ENCODE peak calls at places on chromosomes 4 and X, in ten cellular contexts. L, N, U, Y, F, X, O, T, D and J are unnamed samples.

GRCh38 chr4:162010362-162010761 is 153.4 kb downstream of the FSTL5 start:
- DNase-seq in T (no peak), F (no peak), O (no peak), U (no peak), Y (no peak), X (no peak), N (no peak), D (no peak), L (no peak), J (no peak)

GRCh38 chr4:55116450-55116849 is 8.9 kb downstream of the KDR start:
- DNase-seq in N (no peak), O (no peak), F (no peak), D (no peak), Y (no peak), X (no peak), U (no peak), L (no peak), T (no peak), J (no peak)

GRCh38 chr4:145829629-145830395 is 108.8 kb downstream of the ZNF827 start:
- DNase-seq in U (no peak), X (no peak), O (peak), T (no peak), L (no peak), N (no peak), Y (no peak), F (no peak), D (no peak), J (no peak)

GRCh38 chr4:83589283-83589682 is 53.4 kb downstream of the GPAT3 start:
- DNase-seq in N (no peak), Y (no peak), O (no peak), D (no peak), X (no peak), F (no peak), T (no peak), L (no peak), U (no peak), J (no peak)

GRCh38 chrX:35098419-35098818 is 155.8 kb downstream of the FAM47B start:
- DNase-seq in U (no peak), O (no peak), T (no peak), D (no peak), F (no peak), L (no peak), N (no peak), X (no peak), Y (no peak), J (no peak)

GRCh38 chr4:53987761-53988171 is 76.6 kb downstream of the CHIC2 start:
- DNase-seq in L (no peak), O (no peak), Y (no peak), D (no peak), N (no peak), T (peak), U (no peak), X (no peak), F (no peak), J (no peak)

GRCh38 chr4:147678796-147679549 is 5.0 kb downstream of the PRMT9 start:
- DNase-seq in F (no peak), Y (no peak), N (no peak), T (no peak), L (no peak), D (no peak), U (no peak), X (no peak), O (no peak), J (no peak)

GRCh38 chrX:7127058-7127457 is 20.5 kb upstream of the STS start:
- DNase-seq in T (no peak), X (no peak), F (no peak), O (no peak), D (no peak), L (no peak), Y (no peak), N (no peak), U (no peak), J (no peak)

GRCh38 chrX:9062621-9063020 is 28.7 kb upstream of the FAM9B start:
- DNase-seq in F (no peak), N (no peak), D (no peak), Y (peak), T (no peak), X (no peak), O (no peak), U (no peak), L (no peak), J (no peak)

GRCh38 chr4:1058997-1059665 is 47.7 kb downstream of the FGFRL1 start:
- DNase-seq in U (no peak), D (no peak), O (no peak), X (no peak), F (no peak), T (no peak), N (no peak), L (no peak), Y (no peak), J (no peak)

GRCh38 chrX:13658602-13659001 is 5.7 kb downstream of the TCEANC start:
- DNase-seq in U (no peak), D (peak), N (peak), X (no peak), L (no peak), O (no peak), Y (no peak), F (no peak), T (no peak), J (no peak)

GRCh38 chrX:151713859-151714258 is 2.0 kb upstream of the FATE1 start:
- DNase-seq in T (no peak), Y (peak), D (peak), U (no peak), L (no peak), X (no peak), N (peak), O (no peak), F (peak), J (no peak)

GRCh38 chr4:6333301-6334202 is 63.9 kb downstream of the WFS1 start:
- DNase-seq in U (no peak), D (no peak), N (no peak), O (no peak), L (no peak), Y (peak), F (peak), X (no peak), T (no peak), J (no peak)

GRCh38 chr4:123616970-123617392 is 220.4 kb downstream of the SPRY1 start:
- DNase-seq in Y (no peak), L (peak), X (peak), N (no peak), O (no peak), F (peak), U (peak), T (no peak), D (no peak), J (peak)